ENCODE peak calls at places on chromosome 4, in five cellular contexts. F, A, T, Q and W are unnamed samples.

GRCh38 chr4:185020293-185020808 is 2.1 kb downstream of the HELT start:
- DNase-seq in T (no peak), F (no peak), A (no peak), Q (no peak), W (no peak)

GRCh38 chr4:140151700-140152014 is 2.3 kb downstream of the MAML3 start:
- DNase-seq in F (no peak), Q (peak; percentile 41), A (no peak), T (peak; percentile 68), W (no peak)

GRCh38 chr4:20311863-20312262 is 60.2 kb downstream of the SLIT2 start:
- DNase-seq in T (no peak), F (no peak), A (no peak), Q (no peak), W (no peak)

GRCh38 chr4:95676190-95676589 is 127.4 kb upstream of the UNC5C start:
- DNase-seq in T (no peak), F (no peak), A (no peak), Q (no peak), W (no peak)

GRCh38 chr4:23779422-23779821 is 110.4 kb downstream of the PPARGC1A start:
- DNase-seq in T (no peak), A (no peak), Q (no peak), F (no peak), W (no peak)

GRCh38 chr4:26870576-26871260 is 10.1 kb downstream of the STIM2 start:
- DNase-seq in T (no peak), A (no peak), Q (no peak), F (no peak), W (no peak)

GRCh38 chr4:123411514-123411913 is 14.9 kb downstream of the SPRY1 start:
- DNase-seq in F (no peak), Q (no peak), T (no peak), A (no peak), W (no peak)

GRCh38 chr4:147336252-147336651 is 144.6 kb upstream of the EDNRA start:
- DNase-seq in F (no peak), Q (no peak), T (no peak), A (no peak), W (no peak)

GRCh38 chr4:87985097-87985886 is 9.8 kb downstream of the SPP1 start:
- DNase-seq in T (no peak), F (peak; percentile 45), Q (no peak), A (peak; percentile 71), W (no peak)

DNA sequence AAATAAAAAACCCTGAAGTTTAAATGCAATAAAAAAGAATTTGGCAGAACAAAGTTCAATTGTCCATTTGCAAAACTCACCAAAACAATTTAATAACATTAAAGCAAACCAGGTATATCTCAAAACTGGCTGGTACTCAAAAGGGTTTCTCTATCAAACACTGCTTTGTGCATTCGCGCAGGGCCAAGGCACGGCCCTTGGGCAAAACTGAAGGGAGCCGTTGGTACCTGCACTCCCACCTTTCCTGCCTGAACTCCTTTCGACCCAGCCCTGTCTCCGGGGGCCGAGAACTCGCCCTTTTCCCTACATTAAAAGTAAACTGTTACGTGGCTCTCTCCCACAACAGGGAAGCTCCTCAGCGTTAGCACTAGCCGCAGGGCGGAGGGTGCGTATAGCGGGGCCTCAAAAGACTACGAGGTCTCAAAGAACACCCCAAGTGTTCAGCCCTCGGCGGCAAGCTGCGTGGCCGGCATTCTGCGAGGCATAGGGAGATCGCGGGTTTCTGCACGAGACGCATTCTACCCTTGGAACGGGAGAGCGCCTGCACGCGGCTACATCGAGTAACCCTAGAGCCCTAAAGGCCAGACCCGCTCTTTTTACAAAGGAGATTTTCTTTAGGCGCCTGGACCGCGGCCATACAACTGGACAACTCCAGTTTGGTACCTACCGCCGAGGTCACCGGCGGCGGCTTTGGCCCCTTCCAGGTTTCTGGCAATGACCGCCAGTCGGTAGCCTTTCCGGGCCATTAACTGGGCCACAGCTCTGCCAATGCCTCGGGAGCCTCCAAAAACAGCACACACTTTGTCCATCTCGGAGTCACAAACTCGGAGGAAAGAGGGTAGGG is 552 bp downstream of the CBR4 start:
- DNase-seq in T (peak; percentile 63), A (no peak), F (peak; percentile 64), Q (peak; percentile 55), W (peak; percentile 57)
- TF ChIP-seq CTCF in T (no peak), A (peak; percentile 29), F (no peak), Q (peak; percentile 39), W (no peak)

DNA sequence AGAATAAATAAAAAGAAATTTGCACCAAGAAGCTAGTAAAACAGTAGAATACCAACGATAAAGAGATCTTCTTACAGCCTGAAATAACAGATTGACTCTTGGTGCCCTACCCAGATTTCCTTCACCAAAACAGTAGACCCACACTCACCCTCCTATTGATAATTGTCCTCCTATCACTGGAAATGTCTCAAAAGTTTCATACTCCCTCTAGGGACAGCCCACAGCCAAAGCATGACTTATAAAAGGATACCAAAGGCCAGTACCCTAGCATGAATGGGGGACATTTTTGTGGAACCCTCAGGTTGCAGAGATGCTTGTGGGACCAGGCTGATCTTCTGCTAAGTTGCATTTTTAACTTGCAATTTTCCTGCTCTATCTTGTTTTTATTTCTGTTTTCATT is 104.1 kb downstream of the INPP4B start:
- DNase-seq in T (no peak), A (no peak), F (no peak), Q (no peak), W (no peak)
- TF ChIP-seq CTCF in T (no peak), A (peak; percentile 10), F (no peak), Q (no peak), W (no peak)

DNA sequence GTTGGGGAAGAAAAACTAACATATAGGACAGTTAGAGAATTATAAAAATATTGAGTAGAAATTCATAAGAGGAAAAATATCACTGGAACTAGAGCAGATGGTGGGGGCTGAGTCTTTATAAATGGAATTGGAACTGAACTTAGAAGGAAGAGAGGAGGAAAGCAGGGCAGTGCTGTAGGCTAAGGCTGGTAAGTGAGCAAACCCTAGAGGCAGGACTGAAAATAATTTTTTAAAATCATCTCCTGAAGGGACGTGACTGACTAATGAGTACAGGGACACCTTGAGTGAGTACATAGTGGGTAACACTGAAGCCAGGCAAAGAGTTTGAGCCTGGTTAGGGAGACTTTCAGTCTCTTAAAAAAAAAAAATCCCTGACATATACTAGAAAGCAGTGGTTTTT is 63.3 kb downstream of the GALNT7 start:
- DNase-seq in T (no peak), A (no peak), F (no peak), Q (no peak), W (no peak)
- TF ChIP-seq CTCF in T (no peak), A (peak; percentile 12), F (no peak), Q (no peak), W (no peak)

DNA sequence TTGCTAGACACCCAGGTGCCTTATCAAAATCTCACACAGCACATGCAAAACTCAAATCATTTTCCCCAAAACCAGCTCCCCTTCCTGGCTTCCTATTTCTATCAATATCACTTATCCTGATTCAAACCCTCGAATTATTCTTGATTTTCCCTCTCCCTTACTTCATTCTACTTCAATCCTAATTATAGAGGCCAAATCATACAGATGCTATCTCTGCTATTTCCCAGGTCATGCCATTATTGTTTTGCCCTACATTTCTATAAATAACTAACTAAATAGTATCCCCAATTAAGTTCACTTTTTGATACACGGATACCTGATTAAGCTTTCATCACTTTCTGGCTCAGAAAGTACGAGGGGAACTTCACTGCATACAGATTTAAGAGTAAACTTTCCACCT is 62.4 kb downstream of the FBXL5 start:
- DNase-seq in T (no peak), A (no peak), Q (no peak), F (no peak), W (no peak)
- TF ChIP-seq CTCF in T (no peak), A (no peak), Q (no peak), F (no peak), W (no peak)

GRCh38 chr4:165060938-165061337 is 7.3 kb downstream of the TRIM75 start:
- DNase-seq in A (no peak), F (no peak), T (no peak), Q (no peak), W (no peak)
- TF ChIP-seq CTCF in A (peak; percentile 29), F (no peak), T (no peak), Q (no peak), W (no peak)

GRCh38 chr4:144754562-144755410 is 108.8 kb downstream of the HHIP start:
- DNase-seq in F (no peak), Q (no peak), T (no peak), A (no peak), W (no peak)
- TF ChIP-seq CTCF in F (no peak), Q (no peak), T (peak; percentile 10), A (peak; percentile 45), W (no peak)

DNA sequence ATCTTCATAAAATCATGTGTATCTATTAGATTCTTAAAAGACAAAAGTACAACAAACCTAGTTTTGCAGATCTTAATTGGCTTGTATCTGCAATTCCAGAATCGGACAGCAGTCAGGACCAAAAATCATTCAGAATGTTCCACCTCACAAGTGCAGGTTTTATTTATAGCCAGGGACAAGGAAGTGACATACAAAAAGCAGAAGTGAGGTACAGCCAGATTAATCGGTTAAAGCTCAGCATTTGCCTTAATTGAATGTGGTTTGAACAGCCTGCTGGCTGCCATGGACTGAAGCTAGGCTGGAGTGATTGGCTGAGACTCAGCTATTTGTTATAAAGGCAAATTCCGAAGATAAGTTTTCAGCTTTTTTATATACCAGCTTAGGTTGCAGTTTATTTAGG is 932.6 kb downstream of the C4orf33 start:
- DNase-seq in A (no peak), F (no peak), Q (no peak), T (no peak), W (no peak)
- TF ChIP-seq CTCF in A (no peak), F (no peak), Q (no peak), T (no peak), W (no peak)

DNA sequence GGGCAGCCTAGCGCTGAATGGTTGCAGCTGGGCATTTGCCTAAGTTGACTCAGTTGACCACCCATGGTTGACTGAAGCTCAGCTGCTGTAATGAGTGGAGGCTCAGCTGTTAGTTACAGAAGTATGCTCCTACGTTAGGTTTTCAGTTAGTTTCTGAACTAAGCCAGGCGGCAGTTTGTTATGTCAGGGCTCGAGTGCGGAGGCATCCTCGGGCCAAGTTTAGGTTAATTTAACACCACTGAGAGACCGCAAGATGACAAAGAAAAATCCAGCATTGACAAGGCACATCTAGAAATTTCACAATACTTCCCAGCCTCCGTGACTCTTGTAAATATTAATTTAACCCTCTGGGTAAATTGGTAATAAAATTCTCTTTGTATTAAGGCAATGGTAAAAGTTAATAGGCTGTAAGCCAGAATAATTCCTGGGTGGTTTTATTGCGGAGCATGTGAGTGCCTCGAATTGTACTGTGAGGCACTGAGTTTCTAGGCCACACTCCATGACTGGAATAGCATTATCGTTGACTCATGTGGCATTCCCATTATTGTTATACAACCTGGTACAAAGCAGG is 33.1 kb upstream of the CDKN2AIP start:
- DNase-seq in F (no peak), A (peak; percentile 79), T (no peak), Q (no peak), W (no peak)
- TF ChIP-seq CTCF in F (no peak), A (no peak), T (no peak), Q (no peak), W (no peak)

GRCh38 chr4:110781944-110782343 is 159.1 kb upstream of the PITX2 start:
- DNase-seq in A (no peak), F (no peak), T (no peak), Q (no peak), W (no peak)
- TF ChIP-seq CTCF in A (no peak), F (no peak), T (no peak), Q (no peak), W (no peak)

GRCh38 chr4:1290165-1290977 is 680 bp downstream of the MAEA start:
- DNase-seq in Q (no peak), T (no peak), F (no peak), A (no peak), W (no peak)

GRCh38 chr4:1288786-1289185 is 905 bp upstream of the MAEA start:
- DNase-seq in T (no peak), A (no peak), F (no peak), Q (no peak), W (no peak)

GRCh38 chr4:1291091-1291490 is 1.4 kb downstream of the MAEA start:
- DNase-seq in T (no peak), F (no peak), A (no peak), Q (no peak), W (no peak)

GRCh38 chr4:1291996-1292702 is 2.5 kb downstream of the MAEA start:
- DNase-seq in F (no peak), A (no peak), Q (no peak), T (no peak), W (no peak)

GRCh38 chr4:1289232-1290164 is at the start of gene MAEA:
- DNase-seq in T (peak; percentile 97), Q (peak; percentile 97), A (peak; percentile 80), F (peak; percentile 96), W (peak; percentile 95)
- TF ChIP-seq CTCF in T (no peak), Q (no peak), A (no peak), F (no peak), W (no peak)